ENCODE peak calls at places on chromosomes 11 and 22, in eight cellular contexts. M is adrenal gland, H is tibial nerve, V is right lobe of liver, R is IMR-90, O is A549, J is K562, A is body of pancreas. D is an unnamed sample.
A peak's percentile ranks its signal among the peaks of the same experiment; 100 is the strongest.

GRCh38 chr11:60970890-60971289 is 590 bp upstream of the CD6 start:
- DNase-seq in H (no peak), M (no peak), V (no peak), O (no peak), J (no peak), R (no peak), A (no peak), D (no peak)

GRCh38 chr22:48507595-48508350 is 1319.9 kb downstream of the BRD1 start:
- DNase-seq in O (no peak), M (no peak), A (no peak), J (no peak), H (no peak), V (no peak), R (no peak), D (no peak)

GRCh38 chr11:93528757-93529639 is 14.2 kb downstream of the SMCO4 start:
- DNase-seq in A (no peak), H (no peak), M (no peak), V (no peak), J (no peak), R (no peak), O (no peak), D (no peak)

GRCh38 chr11:96978751-96979150 is 588.9 kb downstream of the JRKL start:
- DNase-seq in A (no peak), R (no peak), V (no peak), M (no peak), J (no peak), O (no peak), H (no peak), D (no peak)

GRCh38 chr22:49763696-49764095 is 64.0 kb downstream of the BRD1 start:
- DNase-seq in A (no peak), O (no peak), R (no peak), V (peak; percentile 39), J (no peak), H (no peak), M (no peak), D (no peak)

GRCh38 chr11:70503878-70504240 is 105.5 kb downstream of the CTTN start:
- DNase-seq in V (peak; percentile 25), H (no peak), M (no peak), J (no peak), R (no peak), O (no peak), A (no peak), D (no peak)

GRCh38 chr11:7353100-7353499 is 101.4 kb downstream of the SYT9 start:
- DNase-seq in J (peak; percentile 28), H (no peak), R (no peak), V (no peak), M (no peak), O (peak; percentile 29), A (peak; percentile 3), D (peak; percentile 70)

GRCh38 chr22:45866398-45867117 is 110.4 kb downstream of the WNT7B start:
- DNase-seq in O (no peak), M (peak; percentile 13), A (no peak), H (no peak), R (no peak), J (no peak), V (no peak), D (no peak)

GRCh38 chr22:27492566-27493201 is 308.9 kb downstream of the MN1 start:
- DNase-seq in J (no peak), R (no peak), H (no peak), A (no peak), V (no peak), M (no peak), O (no peak), D (peak; percentile 3)

GRCh38 chr11:67564230-67564629 is 19.4 kb upstream of the GSTP1 start:
- DNase-seq in M (no peak), J (no peak), H (no peak), A (no peak), R (no peak), V (no peak), O (no peak), D (no peak)

GRCh38 chr22:41261541-41262249 is 21.0 kb upstream of the CHADL start:
- DNase-seq in J (no peak), V (no peak), A (no peak), H (no peak), O (no peak), M (no peak), R (no peak), D (no peak)

GRCh38 chr11:126522152-126522551 is 166.7 kb downstream of the ST3GAL4 start:
- DNase-seq in A (no peak), O (no peak), J (peak; percentile 9), H (no peak), M (no peak), R (peak; percentile 10), V (no peak), D (no peak)

GRCh38 chr22:37060801-37061610 is 9.5 kb downstream of the KCTD17 start:
- DNase-seq in A (no peak), M (no peak), V (no peak), O (no peak), R (no peak), H (no peak), J (no peak), D (no peak)

GRCh38 chr22:31327786-31328544 is 18.2 kb downstream of the PATZ1 start:
- DNase-seq in M (no peak), R (no peak), H (no peak), V (no peak), A (no peak), O (no peak), J (no peak), D (no peak)

GRCh38 chr22:31328545-31328960 is 17.6 kb downstream of the PATZ1 start:
- DNase-seq in V (no peak), A (no peak), M (no peak), H (no peak), J (no peak), O (no peak), R (no peak), D (no peak)

GRCh38 chr22:31329453-31330215 is 16.5 kb downstream of the PATZ1 start:
- DNase-seq in R (no peak), H (no peak), M (no peak), V (peak; percentile 29), A (no peak), J (no peak), O (no peak), D (no peak)

GRCh38 chr22:31326877-31327276 is 19.3 kb downstream of the PATZ1 start:
- DNase-seq in R (no peak), A (no peak), V (no peak), O (no peak), J (no peak), H (no peak), M (no peak), D (no peak)

GRCh38 chr22:31329029-31329428 is 17.1 kb downstream of the PATZ1 start:
- DNase-seq in V (no peak), M (no peak), J (no peak), A (no peak), H (no peak), O (no peak), R (peak; percentile 37), D (no peak)
- TF ChIP-seq CTCF in V (no peak), M (no peak), J (no peak), A (no peak), H (no peak), O (no peak), R (no peak), D (no peak)

DNA sequence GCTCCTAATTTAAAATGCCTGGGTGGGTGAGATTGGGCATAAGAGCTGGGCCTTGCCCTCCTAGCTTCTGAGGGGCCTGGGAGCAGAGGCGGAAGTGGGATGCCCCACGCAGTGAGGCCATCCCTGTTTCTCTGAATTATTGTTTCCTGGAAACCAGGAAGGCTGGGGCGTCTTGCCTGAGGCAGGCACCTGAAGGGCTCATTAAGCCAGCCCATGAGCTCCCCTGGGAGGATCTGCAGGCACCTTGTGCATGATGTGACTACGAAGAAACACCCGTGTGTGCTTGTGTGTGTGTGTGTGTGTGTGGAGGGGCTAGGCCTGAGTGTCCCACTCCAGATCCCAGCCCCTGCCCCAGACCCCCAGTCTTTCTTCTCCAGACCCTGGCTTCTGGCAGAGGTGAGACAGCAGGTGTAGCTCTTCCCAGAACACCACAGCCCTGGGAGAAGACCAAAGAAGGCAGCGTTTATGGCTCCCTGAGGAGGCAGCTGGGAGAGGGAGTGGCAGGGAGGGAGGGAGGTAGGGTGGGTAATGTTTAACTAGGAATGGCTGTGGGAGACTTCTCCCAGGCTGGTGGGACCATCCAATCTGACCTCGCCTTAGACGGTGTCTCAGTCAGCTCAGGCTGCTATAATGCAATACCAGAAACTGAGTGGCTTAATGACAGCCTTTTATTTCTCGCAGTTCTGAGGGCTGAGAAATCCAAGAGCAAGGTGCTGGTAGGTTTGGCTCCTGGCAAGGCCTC is 2.1 kb upstream of the BATF2 start:
- DNase-seq in V (no peak), J (peak; percentile 72), O (peak; percentile 65), A (peak; percentile 68), M (no peak), H (no peak), R (no peak), D (no peak)
- TF ChIP-seq POLR2A in V (no peak), J (no peak), O (no peak), A (no peak), M (no peak), H (no peak), R (no peak), D (no peak)

DNA sequence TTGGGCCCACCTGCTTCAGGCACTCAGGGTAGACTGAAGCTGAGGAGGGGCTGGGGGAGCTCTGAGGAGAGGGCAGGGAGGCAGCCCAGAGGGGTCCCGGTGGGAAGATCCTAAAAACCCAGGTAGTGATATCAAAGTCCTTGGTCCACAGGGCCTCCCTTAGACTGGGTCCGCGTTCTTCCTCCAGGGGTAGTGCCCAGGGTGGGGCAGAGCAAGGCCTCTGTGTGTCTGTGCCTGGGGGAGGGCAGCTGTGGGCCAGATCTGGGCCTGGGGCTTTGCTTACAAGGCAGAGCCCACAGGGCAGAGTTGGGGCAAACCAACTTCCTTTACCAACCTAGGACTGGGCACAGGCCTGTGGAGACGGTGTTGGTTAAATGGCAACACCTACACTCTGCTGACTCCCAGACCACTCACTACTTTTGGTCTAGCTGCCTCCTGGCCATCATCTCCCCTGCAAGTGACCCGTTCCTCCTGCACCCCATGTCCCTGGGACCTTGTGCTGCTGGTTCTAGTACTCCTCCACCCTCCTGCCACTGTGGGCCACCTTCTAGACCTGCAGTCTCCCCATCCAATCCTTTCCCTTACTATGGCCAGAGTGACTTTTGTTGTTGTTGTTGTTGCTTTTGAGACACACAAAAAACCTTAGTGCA is 15.8 kb downstream of the ATG16L2 start:
- DNase-seq in R (no peak), M (no peak), V (no peak), J (no peak), O (no peak), A (no peak), H (no peak), D (peak; percentile 11)
- TF ChIP-seq CTCF in R (no peak), M (no peak), V (no peak), J (no peak), O (no peak), A (no peak), H (no peak), D (no peak)

DNA sequence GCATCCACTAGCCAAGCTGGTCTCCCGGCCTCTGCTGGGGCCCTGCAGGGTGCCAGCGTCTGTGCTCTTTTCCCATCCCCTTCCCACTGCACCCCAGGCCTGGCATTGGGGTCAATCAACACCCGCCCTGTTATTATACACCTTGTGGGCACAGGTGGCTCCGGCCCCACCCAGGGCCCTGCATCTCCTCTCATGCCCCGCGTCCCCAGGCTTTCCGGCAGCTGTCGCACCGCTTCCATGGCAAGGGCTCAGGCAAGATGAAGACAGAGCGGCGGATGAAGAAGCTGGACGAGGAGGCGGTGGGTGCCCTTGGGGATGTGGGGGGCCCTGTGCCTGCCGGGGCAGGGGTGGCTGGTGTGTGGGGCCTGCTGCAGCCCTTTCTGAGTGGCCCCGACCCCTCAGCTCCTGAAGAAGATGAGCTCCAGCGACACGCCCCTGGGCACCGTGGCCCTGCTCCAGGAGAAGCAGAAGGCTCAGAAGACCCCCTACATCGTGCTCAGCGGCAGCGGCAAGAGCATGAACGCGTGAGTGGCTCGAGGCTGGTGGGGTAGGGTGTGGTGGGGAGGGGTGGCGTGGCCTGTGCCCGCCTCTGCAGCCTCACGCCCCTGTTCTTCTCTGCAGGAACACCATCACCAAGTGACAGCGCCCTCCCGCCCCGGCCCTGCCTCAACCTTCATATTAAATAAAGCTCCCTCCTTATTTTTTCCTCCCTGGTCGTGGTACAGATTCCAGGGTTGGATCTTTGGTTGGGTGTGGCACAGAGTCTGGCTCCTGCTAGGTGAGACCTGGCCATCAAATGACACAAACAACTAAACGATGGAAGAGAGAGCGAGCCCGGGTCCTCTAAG is 17.1 kb downstream of the SART1 start:
- DNase-seq in V (no peak), A (no peak), M (no peak), J (no peak), R (no peak), O (no peak), H (no peak), D (no peak)
- TF ChIP-seq POLR2A in V (no peak), A (no peak), M (no peak), J (no peak), R (no peak), O (no peak), H (no peak), D (no peak)